ENCODE peak calls at places on chromosomes 2 and 18, in six cellular contexts. One of them, this sample, is unnamed.

GRCh38 chr2:25821225-25822056 is 56.8 kb downstream of the ASXL2 start:
- DNase-seq in hepatocyte: no peak
- DNase-seq in psoas muscle: no peak
- DNase-seq in fibroblast of pulmonary artery: peak
- DNase-seq in upper lobe of right lung: no peak
- DNase-seq in cardiac fibroblast: peak
- DNase-seq in this sample: no peak

GRCh38 chr2:83006991-83007390 is 1452.1 kb downstream of the SUCLG1 start:
- DNase-seq in cardiac fibroblast: peak
- DNase-seq in psoas muscle: no peak
- DNase-seq in hepatocyte: no peak
- DNase-seq in upper lobe of right lung: no peak
- DNase-seq in fibroblast of pulmonary artery: peak
- DNase-seq in this sample: no peak

GRCh38 chr2:17373736-17374135 is 144.5 kb downstream of the RAD51AP2 start:
- DNase-seq in fibroblast of pulmonary artery: peak
- DNase-seq in upper lobe of right lung: no peak
- DNase-seq in hepatocyte: no peak
- DNase-seq in psoas muscle: no peak
- DNase-seq in cardiac fibroblast: peak
- DNase-seq in this sample: no peak

GRCh38 chr18:67783215-67783946 is 266.9 kb upstream of the DSEL start:
- DNase-seq in upper lobe of right lung: no peak
- DNase-seq in cardiac fibroblast: peak
- DNase-seq in fibroblast of pulmonary artery: peak
- DNase-seq in psoas muscle: no peak
- DNase-seq in hepatocyte: no peak
- DNase-seq in this sample: no peak

GRCh38 chr2:236089271-236090026 is 78.7 kb downstream of the GBX2 start:
- DNase-seq in cardiac fibroblast: no peak
- DNase-seq in psoas muscle: no peak
- DNase-seq in hepatocyte: no peak
- DNase-seq in upper lobe of right lung: no peak
- DNase-seq in fibroblast of pulmonary artery: no peak
- DNase-seq in this sample: no peak

GRCh38 chr2:28296904-28297303 is 95.8 kb upstream of the FOSL2 start:
- DNase-seq in psoas muscle: no peak
- DNase-seq in hepatocyte: no peak
- DNase-seq in cardiac fibroblast: peak
- DNase-seq in upper lobe of right lung: no peak
- DNase-seq in fibroblast of pulmonary artery: peak
- DNase-seq in this sample: no peak

GRCh38 chr2:96537066-96537733 is 648 bp downstream of the ARID5A start:
- DNase-seq in fibroblast of pulmonary artery: peak
- DNase-seq in cardiac fibroblast: peak
- DNase-seq in psoas muscle: peak
- DNase-seq in hepatocyte: peak
- DNase-seq in upper lobe of right lung: peak
- DNase-seq in this sample: no peak

GRCh38 chr18:59898609-59899297 is 1.0 kb upstream of the PMAIP1 start:
- DNase-seq in hepatocyte: no peak
- DNase-seq in fibroblast of pulmonary artery: no peak
- DNase-seq in cardiac fibroblast: no peak
- DNase-seq in upper lobe of right lung: no peak
- DNase-seq in psoas muscle: no peak
- DNase-seq in this sample: no peak

GRCh38 chr2:45205480-45205879 is 196.2 kb upstream of the SIX2 start:
- DNase-seq in hepatocyte: no peak
- DNase-seq in fibroblast of pulmonary artery: no peak
- DNase-seq in psoas muscle: no peak
- DNase-seq in upper lobe of right lung: no peak
- DNase-seq in cardiac fibroblast: no peak
- DNase-seq in this sample: no peak

GRCh38 chr2:100427627-100428258 is 10.3 kb upstream of the CHST10 start:
- DNase-seq in psoas muscle: peak
- DNase-seq in upper lobe of right lung: peak
- DNase-seq in fibroblast of pulmonary artery: peak
- DNase-seq in hepatocyte: peak
- DNase-seq in cardiac fibroblast: peak
- DNase-seq in this sample: no peak

GRCh38 chr18:79071037-79071960 is 2.1 kb downstream of the ATP9B start:
- DNase-seq in upper lobe of right lung: no peak
- DNase-seq in cardiac fibroblast: no peak
- DNase-seq in psoas muscle: no peak
- DNase-seq in fibroblast of pulmonary artery: no peak
- DNase-seq in hepatocyte: no peak
- DNase-seq in this sample: no peak

GRCh38 chr2:223052710-223053261 is 796 bp downstream of the KCNE4 start:
- DNase-seq in fibroblast of pulmonary artery: no peak
- DNase-seq in upper lobe of right lung: no peak
- DNase-seq in psoas muscle: no peak
- DNase-seq in cardiac fibroblast: peak
- DNase-seq in hepatocyte: no peak
- DNase-seq in this sample: no peak

GRCh38 chr2:149928026-149928425 is 340.5 kb upstream of the MMADHC start:
- DNase-seq in psoas muscle: no peak
- DNase-seq in upper lobe of right lung: no peak
- DNase-seq in cardiac fibroblast: no peak
- DNase-seq in fibroblast of pulmonary artery: no peak
- DNase-seq in hepatocyte: no peak
- DNase-seq in this sample: no peak

GRCh38 chr2:205747827-205748386 is 65.6 kb downstream of the NRP2 start:
- DNase-seq in psoas muscle: no peak
- DNase-seq in fibroblast of pulmonary artery: no peak
- DNase-seq in upper lobe of right lung: no peak
- DNase-seq in hepatocyte: no peak
- DNase-seq in cardiac fibroblast: no peak
- DNase-seq in this sample: no peak

GRCh38 chr2:95346236-95346737 is 49.1 kb downstream of the KCNIP3 start:
- DNase-seq in hepatocyte: peak
- DNase-seq in fibroblast of pulmonary artery: peak
- DNase-seq in psoas muscle: peak
- DNase-seq in upper lobe of right lung: peak
- DNase-seq in cardiac fibroblast: peak
- DNase-seq in this sample: no peak

GRCh38 chr2:164388511-164388910 is 232.8 kb downstream of the GRB14 start:
- DNase-seq in fibroblast of pulmonary artery: peak
- DNase-seq in psoas muscle: no peak
- DNase-seq in cardiac fibroblast: peak
- DNase-seq in hepatocyte: peak
- DNase-seq in upper lobe of right lung: no peak
- DNase-seq in this sample: no peak

GRCh38 chr2:158602027-158602426 is 145.3 kb downstream of the PKP4 start:
- DNase-seq in psoas muscle: no peak
- DNase-seq in hepatocyte: no peak
- DNase-seq in fibroblast of pulmonary artery: no peak
- DNase-seq in upper lobe of right lung: no peak
- DNase-seq in cardiac fibroblast: no peak
- DNase-seq in this sample: no peak

DNA sequence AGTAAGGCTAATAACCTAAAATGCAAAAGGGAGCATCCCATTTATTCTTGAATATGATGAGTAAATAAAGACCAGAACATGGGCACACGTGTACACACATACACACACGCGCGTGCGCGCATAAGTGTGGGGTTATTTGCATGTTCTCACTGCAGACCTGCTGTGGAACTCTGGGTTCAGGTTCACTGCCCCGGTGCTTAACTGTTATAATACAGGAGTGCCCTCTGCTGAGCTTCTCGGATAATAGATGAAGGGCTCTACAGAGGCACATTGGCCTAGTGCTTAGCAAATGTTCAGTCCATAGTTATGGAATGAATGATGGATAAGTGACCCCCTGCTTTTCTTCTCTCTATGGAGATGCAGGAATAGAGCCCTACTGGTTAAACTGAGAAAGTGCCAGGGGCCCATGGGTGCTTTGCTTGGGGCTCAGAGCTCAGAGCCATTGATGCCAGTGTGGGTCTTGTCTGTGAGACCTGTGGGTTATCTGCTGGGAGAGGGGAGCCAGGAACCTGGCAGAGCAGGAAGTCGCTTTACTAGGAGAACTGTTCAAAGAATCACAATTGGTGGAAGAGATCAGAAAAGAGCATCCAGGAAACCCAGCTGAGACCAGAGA is 3.6 kb upstream of the ARL4C start:
- DNase-seq in hepatocyte: peak
- DNase-seq in upper lobe of right lung: peak
- DNase-seq in fibroblast of pulmonary artery: peak
- DNase-seq in cardiac fibroblast: peak
- DNase-seq in psoas muscle: peak
- DNase-seq in this sample: no peak
- TF ChIP-seq CTCF in hepatocyte: peak
- TF ChIP-seq CTCF in upper lobe of right lung: peak
- TF ChIP-seq CTCF in fibroblast of pulmonary artery: peak
- TF ChIP-seq CTCF in cardiac fibroblast: peak
- TF ChIP-seq CTCF in psoas muscle: peak
- TF ChIP-seq CTCF in this sample: no peak

GRCh38 chr18:26457195-26457594 is 91.2 kb downstream of the KCTD1 start:
- DNase-seq in psoas muscle: no peak
- DNase-seq in cardiac fibroblast: no peak
- DNase-seq in fibroblast of pulmonary artery: no peak
- DNase-seq in upper lobe of right lung: no peak
- DNase-seq in hepatocyte: no peak
- DNase-seq in this sample: no peak

GRCh38 chr18:26457611-26458350 is 90.6 kb downstream of the KCTD1 start:
- DNase-seq in cardiac fibroblast: no peak
- DNase-seq in hepatocyte: no peak
- DNase-seq in psoas muscle: no peak
- DNase-seq in upper lobe of right lung: no peak
- DNase-seq in fibroblast of pulmonary artery: no peak
- DNase-seq in this sample: no peak

GRCh38 chr18:26455639-26456038 is 92.7 kb downstream of the KCTD1 start:
- DNase-seq in psoas muscle: no peak
- DNase-seq in hepatocyte: no peak
- DNase-seq in fibroblast of pulmonary artery: no peak
- DNase-seq in cardiac fibroblast: no peak
- DNase-seq in upper lobe of right lung: no peak
- DNase-seq in this sample: no peak

GRCh38 chr18:26454616-26455015 is 93.7 kb downstream of the KCTD1 start:
- DNase-seq in fibroblast of pulmonary artery: no peak
- DNase-seq in upper lobe of right lung: no peak
- DNase-seq in psoas muscle: no peak
- DNase-seq in cardiac fibroblast: no peak
- DNase-seq in hepatocyte: no peak
- DNase-seq in this sample: no peak

GRCh38 chr18:26456070-26456491 is 92.3 kb downstream of the KCTD1 start:
- DNase-seq in hepatocyte: no peak
- DNase-seq in upper lobe of right lung: no peak
- DNase-seq in psoas muscle: no peak
- DNase-seq in fibroblast of pulmonary artery: no peak
- DNase-seq in cardiac fibroblast: peak
- DNase-seq in this sample: no peak
- TF ChIP-seq CTCF in hepatocyte: no peak
- TF ChIP-seq CTCF in upper lobe of right lung: no peak
- TF ChIP-seq CTCF in psoas muscle: no peak
- TF ChIP-seq CTCF in fibroblast of pulmonary artery: no peak
- TF ChIP-seq CTCF in cardiac fibroblast: no peak
- TF ChIP-seq CTCF in this sample: no peak

GRCh38 chr2:27050281-27050995 is 1.0 kb upstream of the AGBL5 start:
- DNase-seq in hepatocyte: peak
- DNase-seq in fibroblast of pulmonary artery: peak
- DNase-seq in psoas muscle: peak
- DNase-seq in upper lobe of right lung: peak
- DNase-seq in cardiac fibroblast: peak
- DNase-seq in this sample: peak
- TF ChIP-seq CTCF in hepatocyte: peak
- TF ChIP-seq CTCF in fibroblast of pulmonary artery: peak
- TF ChIP-seq CTCF in psoas muscle: peak
- TF ChIP-seq CTCF in upper lobe of right lung: peak
- TF ChIP-seq CTCF in cardiac fibroblast: peak
- TF ChIP-seq CTCF in this sample: no peak

GRCh38 chr18:23337599-23338444 is 115.3 kb upstream of the RIOK3 start:
- DNase-seq in psoas muscle: no peak
- DNase-seq in hepatocyte: peak
- DNase-seq in cardiac fibroblast: peak
- DNase-seq in fibroblast of pulmonary artery: peak
- DNase-seq in upper lobe of right lung: no peak
- DNase-seq in this sample: no peak
- TF ChIP-seq CTCF in psoas muscle: no peak
- TF ChIP-seq CTCF in hepatocyte: no peak
- TF ChIP-seq CTCF in cardiac fibroblast: no peak
- TF ChIP-seq CTCF in fibroblast of pulmonary artery: no peak
- TF ChIP-seq CTCF in upper lobe of right lung: no peak
- TF ChIP-seq CTCF in this sample: no peak

GRCh38 chr2:29894822-29895221 is 26.6 kb downstream of the ALK start:
- DNase-seq in upper lobe of right lung: no peak
- DNase-seq in cardiac fibroblast: no peak
- DNase-seq in hepatocyte: no peak
- DNase-seq in fibroblast of pulmonary artery: no peak
- DNase-seq in psoas muscle: no peak
- DNase-seq in this sample: no peak

GRCh38 chr2:29895296-29895695 is 26.1 kb downstream of the ALK start:
- DNase-seq in fibroblast of pulmonary artery: no peak
- DNase-seq in cardiac fibroblast: no peak
- DNase-seq in upper lobe of right lung: no peak
- DNase-seq in hepatocyte: no peak
- DNase-seq in psoas muscle: no peak
- DNase-seq in this sample: no peak

DNA sequence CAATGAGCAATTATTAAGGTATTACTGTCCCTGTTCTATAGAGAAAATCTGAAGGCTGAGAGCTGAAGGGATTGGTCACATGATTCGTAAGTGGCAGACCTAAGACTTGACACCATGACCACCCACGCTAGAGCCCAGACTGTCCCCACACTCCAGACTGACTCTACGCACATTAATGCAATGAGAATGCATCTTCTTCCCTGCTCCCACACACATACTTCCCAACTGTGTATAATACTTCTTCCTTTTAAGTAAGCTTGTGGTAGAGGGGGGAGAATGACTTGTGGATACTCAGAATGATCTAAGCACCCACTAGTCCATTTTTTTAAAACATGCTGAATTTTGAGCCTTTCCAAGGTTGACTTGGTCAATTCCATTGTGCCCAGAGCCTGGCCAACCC is 28.8 kb downstream of the ALK start:
- DNase-seq in hepatocyte: no peak
- DNase-seq in psoas muscle: no peak
- DNase-seq in cardiac fibroblast: no peak
- DNase-seq in fibroblast of pulmonary artery: no peak
- DNase-seq in upper lobe of right lung: no peak
- DNase-seq in this sample: no peak
- TF ChIP-seq CTCF in hepatocyte: no peak
- TF ChIP-seq CTCF in psoas muscle: no peak
- TF ChIP-seq CTCF in cardiac fibroblast: no peak
- TF ChIP-seq CTCF in fibroblast of pulmonary artery: no peak
- TF ChIP-seq CTCF in upper lobe of right lung: no peak
- TF ChIP-seq CTCF in this sample: no peak

This sample was measured in omental fat pad.